ENCODE peak calls at places on chromosomes 7 and 10, in six cellular contexts. One of them, this sample, is unnamed.

GRCh38 chr7:1290262-1291039 is 57.8 kb downstream of the UNCX start:
- DNase-seq in colonic mucosa: no peak
- DNase-seq in CD8-positive, alpha-beta T cell: no peak
- DNase-seq in BJ: no peak
- DNase-seq in tibial artery: no peak
- DNase-seq in ascending aorta: no peak
- DNase-seq in this sample: no peak

GRCh38 chr10:125117941-125118630 is 42.3 kb downstream of the CTBP2 start:
- DNase-seq in colonic mucosa: peak
- DNase-seq in CD8-positive, alpha-beta T cell: no peak
- DNase-seq in BJ: no peak
- DNase-seq in tibial artery: peak
- DNase-seq in ascending aorta: no peak
- DNase-seq in this sample: no peak

GRCh38 chr7:28509256-28510021 is 97.1 kb downstream of the CREB5 start:
- DNase-seq in colonic mucosa: no peak
- DNase-seq in CD8-positive, alpha-beta T cell: no peak
- DNase-seq in BJ: no peak
- DNase-seq in tibial artery: no peak
- DNase-seq in ascending aorta: no peak
- DNase-seq in this sample: no peak

GRCh38 chr7:1566687-1567081 is 3.1 kb downstream of the PSMG3 start:
- DNase-seq in colonic mucosa: peak
- DNase-seq in CD8-positive, alpha-beta T cell: no peak
- DNase-seq in BJ: no peak
- DNase-seq in tibial artery: no peak
- DNase-seq in ascending aorta: no peak
- DNase-seq in this sample: no peak

GRCh38 chr10:78717200-78717599 is 351.6 kb upstream of the ZMIZ1 start:
- DNase-seq in colonic mucosa: no peak
- DNase-seq in CD8-positive, alpha-beta T cell: no peak
- DNase-seq in BJ: peak
- DNase-seq in tibial artery: peak
- DNase-seq in ascending aorta: no peak
- DNase-seq in this sample: no peak

GRCh38 chr7:65434307-65434706 is 60.7 kb downstream of the ZNF92 start:
- DNase-seq in colonic mucosa: no peak
- DNase-seq in CD8-positive, alpha-beta T cell: no peak
- DNase-seq in BJ: no peak
- DNase-seq in tibial artery: no peak
- DNase-seq in ascending aorta: no peak
- DNase-seq in this sample: no peak

GRCh38 chr10:98316661-98317060 is 48.7 kb upstream of the LOXL4 start:
- DNase-seq in colonic mucosa: no peak
- DNase-seq in CD8-positive, alpha-beta T cell: no peak
- DNase-seq in BJ: no peak
- DNase-seq in tibial artery: no peak
- DNase-seq in ascending aorta: no peak
- DNase-seq in this sample: no peak

GRCh38 chr10:18505719-18506118 is 145.7 kb downstream of the NSUN6 start:
- DNase-seq in colonic mucosa: no peak
- DNase-seq in CD8-positive, alpha-beta T cell: no peak
- DNase-seq in BJ: no peak
- DNase-seq in tibial artery: no peak
- DNase-seq in ascending aorta: no peak
- DNase-seq in this sample: no peak

GRCh38 chr10:62037166-62037831 is 135.8 kb downstream of the ARID5B start:
- DNase-seq in colonic mucosa: no peak
- DNase-seq in CD8-positive, alpha-beta T cell: no peak
- DNase-seq in BJ: peak
- DNase-seq in tibial artery: no peak
- DNase-seq in ascending aorta: no peak
- DNase-seq in this sample: no peak

GRCh38 chr7:112449353-112449752 is 907 bp upstream of the IFRD1 start:
- DNase-seq in colonic mucosa: peak
- DNase-seq in CD8-positive, alpha-beta T cell: no peak
- DNase-seq in BJ: no peak
- DNase-seq in tibial artery: no peak
- DNase-seq in ascending aorta: no peak
- DNase-seq in this sample: no peak

GRCh38 chr10:83625831-83626360 is 513.4 kb upstream of the GHITM start:
- DNase-seq in colonic mucosa: no peak
- DNase-seq in CD8-positive, alpha-beta T cell: no peak
- DNase-seq in BJ: no peak
- DNase-seq in tibial artery: no peak
- DNase-seq in ascending aorta: no peak
- DNase-seq in this sample: no peak

GRCh38 chr10:132524443-132525285 is 12.9 kb upstream of the INPP5A start:
- DNase-seq in colonic mucosa: no peak
- DNase-seq in CD8-positive, alpha-beta T cell: no peak
- DNase-seq in BJ: no peak
- DNase-seq in tibial artery: peak
- DNase-seq in ascending aorta: no peak
- DNase-seq in this sample: peak

GRCh38 chr10:13206546-13207443 is 27.4 kb downstream of the UCMA start:
- DNase-seq in colonic mucosa: no peak
- DNase-seq in CD8-positive, alpha-beta T cell: no peak
- DNase-seq in BJ: no peak
- DNase-seq in tibial artery: peak
- DNase-seq in ascending aorta: no peak
- DNase-seq in this sample: no peak

GRCh38 chr10:111175786-111176185 is 99.0 kb downstream of the ADRA2A start:
- DNase-seq in colonic mucosa: no peak
- DNase-seq in CD8-positive, alpha-beta T cell: no peak
- DNase-seq in BJ: no peak
- DNase-seq in tibial artery: no peak
- DNase-seq in ascending aorta: no peak
- DNase-seq in this sample: no peak

GRCh38 chr10:18615618-18616017 is 35.8 kb downstream of the NSUN6 start:
- DNase-seq in colonic mucosa: no peak
- DNase-seq in CD8-positive, alpha-beta T cell: no peak
- DNase-seq in BJ: no peak
- DNase-seq in tibial artery: no peak
- DNase-seq in ascending aorta: no peak
- DNase-seq in this sample: no peak

GRCh38 chr10:47239211-47239610 is 60.8 kb upstream of the GDF10 start:
- DNase-seq in colonic mucosa: no peak
- DNase-seq in CD8-positive, alpha-beta T cell: peak
- DNase-seq in BJ: no peak
- DNase-seq in tibial artery: peak
- DNase-seq in ascending aorta: no peak
- DNase-seq in this sample: no peak

GRCh38 chr10:46006219-46006618 is 24.2 kb downstream of the NCOA4 start:
- DNase-seq in colonic mucosa: no peak
- DNase-seq in CD8-positive, alpha-beta T cell: no peak
- DNase-seq in BJ: peak
- DNase-seq in tibial artery: no peak
- DNase-seq in ascending aorta: no peak
- DNase-seq in this sample: no peak

GRCh38 chr10:75655791-75656451 is 224.5 kb downstream of the LRMDA start:
- DNase-seq in colonic mucosa: no peak
- DNase-seq in CD8-positive, alpha-beta T cell: no peak
- DNase-seq in BJ: no peak
- DNase-seq in tibial artery: no peak
- DNase-seq in ascending aorta: no peak
- DNase-seq in this sample: no peak

GRCh38 chr10:83373659-83374058 is 765.6 kb upstream of the GHITM start:
- DNase-seq in colonic mucosa: no peak
- DNase-seq in CD8-positive, alpha-beta T cell: no peak
- DNase-seq in BJ: no peak
- DNase-seq in tibial artery: no peak
- DNase-seq in ascending aorta: no peak
- DNase-seq in this sample: no peak

GRCh38 chr10:103502849-103503660 is 9.6 kb downstream of the NEURL1 start:
- DNase-seq in colonic mucosa: no peak
- DNase-seq in CD8-positive, alpha-beta T cell: no peak
- DNase-seq in BJ: no peak
- DNase-seq in tibial artery: no peak
- DNase-seq in ascending aorta: no peak
- DNase-seq in this sample: no peak

GRCh38 chr10:49143249-49143648 is 9.4 kb upstream of the FAM170B start:
- DNase-seq in colonic mucosa: no peak
- DNase-seq in CD8-positive, alpha-beta T cell: no peak
- DNase-seq in BJ: no peak
- DNase-seq in tibial artery: no peak
- DNase-seq in ascending aorta: no peak
- DNase-seq in this sample: no peak

GRCh38 chr7:44693641-44694313 is 54.9 kb upstream of the ZMIZ2 start:
- DNase-seq in colonic mucosa: no peak
- DNase-seq in CD8-positive, alpha-beta T cell: no peak
- DNase-seq in BJ: peak
- DNase-seq in tibial artery: no peak
- DNase-seq in ascending aorta: no peak
- DNase-seq in this sample: no peak

GRCh38 chr10:82722273-82722672 is 847.3 kb downstream of the NRG3 start:
- DNase-seq in colonic mucosa: no peak
- DNase-seq in CD8-positive, alpha-beta T cell: no peak
- DNase-seq in BJ: no peak
- DNase-seq in tibial artery: no peak
- DNase-seq in ascending aorta: no peak
- DNase-seq in this sample: no peak

GRCh38 chr10:84329094-84329611 is 764 bp downstream of the CCSER2 start:
- DNase-seq in colonic mucosa: peak
- DNase-seq in CD8-positive, alpha-beta T cell: no peak
- DNase-seq in BJ: no peak
- DNase-seq in tibial artery: no peak
- DNase-seq in ascending aorta: no peak
- DNase-seq in this sample: peak

GRCh38 chr7:96826089-96826488 is 116.4 kb upstream of the SEM1 start:
- DNase-seq in colonic mucosa: no peak
- DNase-seq in CD8-positive, alpha-beta T cell: no peak
- DNase-seq in BJ: no peak
- DNase-seq in tibial artery: no peak
- DNase-seq in ascending aorta: no peak
- DNase-seq in this sample: no peak

DNA sequence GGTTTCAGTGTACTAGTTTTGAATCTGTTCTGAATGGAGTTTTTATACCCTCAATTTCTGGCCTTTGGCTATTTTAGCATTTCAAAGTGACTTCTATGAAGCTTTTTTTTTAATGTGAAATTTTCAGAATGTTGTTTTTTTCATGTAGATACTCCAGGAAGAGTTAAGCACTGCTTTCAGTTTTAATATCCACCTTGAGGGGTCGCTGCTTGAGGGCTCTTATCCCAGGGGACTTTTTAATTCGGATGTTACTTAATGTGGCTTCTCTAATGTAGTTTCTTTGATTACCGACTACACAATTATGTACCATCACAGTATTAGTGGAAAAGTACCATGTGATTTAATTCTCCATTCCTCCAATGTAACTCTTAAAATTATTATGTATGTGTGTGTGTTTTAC is 5.2 kb downstream of the IFIT5 start:
- DNase-seq in colonic mucosa: no peak
- DNase-seq in CD8-positive, alpha-beta T cell: no peak
- DNase-seq in BJ: no peak
- DNase-seq in tibial artery: no peak
- DNase-seq in ascending aorta: no peak
- DNase-seq in this sample: no peak
- TF ChIP-seq CTCF in colonic mucosa: no peak
- TF ChIP-seq CTCF in CD8-positive, alpha-beta T cell: peak
- TF ChIP-seq CTCF in BJ: peak
- TF ChIP-seq CTCF in tibial artery: peak
- TF ChIP-seq CTCF in ascending aorta: no peak
- TF ChIP-seq CTCF in this sample: no peak

GRCh38 chr7:4845740-4846142 is 16.1 kb downstream of the PAPOLB start:
- DNase-seq in colonic mucosa: no peak
- DNase-seq in CD8-positive, alpha-beta T cell: no peak
- DNase-seq in BJ: no peak
- DNase-seq in tibial artery: no peak
- DNase-seq in ascending aorta: no peak
- DNase-seq in this sample: no peak
- TF ChIP-seq CTCF in colonic mucosa: no peak
- TF ChIP-seq CTCF in CD8-positive, alpha-beta T cell: no peak
- TF ChIP-seq CTCF in BJ: peak
- TF ChIP-seq CTCF in tibial artery: no peak
- TF ChIP-seq CTCF in ascending aorta: no peak
- TF ChIP-seq CTCF in this sample: no peak

GRCh38 chr7:98251251-98251843 is 685 bp downstream of the TECPR1 start:
- DNase-seq in colonic mucosa: peak
- DNase-seq in CD8-positive, alpha-beta T cell: peak
- DNase-seq in BJ: no peak
- DNase-seq in tibial artery: no peak
- DNase-seq in ascending aorta: no peak
- DNase-seq in this sample: no peak

GRCh38 chr7:98252655-98253054 is 623 bp upstream of the TECPR1 start:
- DNase-seq in colonic mucosa: no peak
- DNase-seq in CD8-positive, alpha-beta T cell: no peak
- DNase-seq in BJ: no peak
- DNase-seq in tibial artery: no peak
- DNase-seq in ascending aorta: no peak
- DNase-seq in this sample: no peak

GRCh38 chr7:98251844-98252639 is at the start of gene TECPR1:
- DNase-seq in colonic mucosa: peak
- DNase-seq in CD8-positive, alpha-beta T cell: peak
- DNase-seq in BJ: peak
- DNase-seq in tibial artery: peak
- DNase-seq in ascending aorta: peak
- DNase-seq in this sample: peak

GRCh38 chr7:98249106-98249505 is 2.9 kb downstream of the TECPR1 start:
- DNase-seq in colonic mucosa: no peak
- DNase-seq in CD8-positive, alpha-beta T cell: no peak
- DNase-seq in BJ: no peak
- DNase-seq in tibial artery: no peak
- DNase-seq in ascending aorta: no peak
- DNase-seq in this sample: no peak

GRCh38 chr7:98250789-98251188 is 1.2 kb downstream of the TECPR1 start:
- DNase-seq in colonic mucosa: peak
- DNase-seq in CD8-positive, alpha-beta T cell: peak
- DNase-seq in BJ: no peak
- DNase-seq in tibial artery: no peak
- DNase-seq in ascending aorta: no peak
- DNase-seq in this sample: no peak
- TF ChIP-seq CTCF in colonic mucosa: no peak
- TF ChIP-seq CTCF in CD8-positive, alpha-beta T cell: no peak
- TF ChIP-seq CTCF in BJ: no peak
- TF ChIP-seq CTCF in tibial artery: no peak
- TF ChIP-seq CTCF in ascending aorta: no peak
- TF ChIP-seq CTCF in this sample: no peak

GRCh38 chr7:85469446-85469970 is 282.7 kb upstream of the SEMA3D start:
- DNase-seq in colonic mucosa: no peak
- DNase-seq in CD8-positive, alpha-beta T cell: no peak
- DNase-seq in BJ: peak
- DNase-seq in tibial artery: no peak
- DNase-seq in ascending aorta: no peak
- DNase-seq in this sample: no peak

DNA sequence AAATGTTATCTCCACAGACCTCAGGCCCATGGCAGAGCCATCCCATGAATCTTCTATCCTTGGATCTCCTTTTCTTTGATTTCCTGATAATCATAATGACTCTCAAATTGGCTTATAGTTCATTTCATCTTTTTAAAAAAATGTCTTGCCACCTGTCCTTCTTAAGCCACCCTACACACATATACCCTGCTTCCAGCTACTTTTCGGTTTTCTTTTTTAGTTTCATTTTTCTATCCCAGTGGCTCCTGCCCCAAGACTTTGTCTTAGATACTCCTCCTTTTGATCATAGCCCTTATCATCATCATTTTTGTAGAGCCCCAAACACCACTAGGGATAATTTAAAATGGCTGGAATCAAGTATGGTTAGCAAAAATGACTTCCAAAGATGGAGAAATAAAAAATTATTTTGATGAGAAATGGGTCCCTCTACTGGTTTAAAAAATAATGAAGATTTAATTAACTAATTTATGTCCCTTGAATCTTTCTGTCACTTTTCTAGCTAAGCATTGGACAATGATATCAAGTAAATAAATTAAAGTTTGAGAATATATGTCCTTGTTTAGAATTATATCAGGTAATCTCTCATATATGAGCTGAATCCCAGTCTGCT is 277.3 kb upstream of the SEMA3D start:
- DNase-seq in colonic mucosa: no peak
- DNase-seq in CD8-positive, alpha-beta T cell: no peak
- DNase-seq in BJ: no peak
- DNase-seq in tibial artery: no peak
- DNase-seq in ascending aorta: no peak
- DNase-seq in this sample: no peak
- TF ChIP-seq CTCF in colonic mucosa: no peak
- TF ChIP-seq CTCF in CD8-positive, alpha-beta T cell: no peak
- TF ChIP-seq CTCF in BJ: no peak
- TF ChIP-seq CTCF in tibial artery: no peak
- TF ChIP-seq CTCF in ascending aorta: no peak
- TF ChIP-seq CTCF in this sample: no peak